ENCODE peak calls at places on chromosomes 2 and 18, in six cellular contexts. One of them, this sample, is unnamed.

GRCh38 chr2:132670104-132670960 is at the start of gene LYPD1:
- DNase-seq in foreskin fibroblast: peak
- DNase-seq in head of caudate nucleus: peak
- DNase-seq in stimulated activated CD8-positive, alpha-beta memory T cell treated with anti-CD3 and anti-CD28 coated beads, Interleukin-12 subunit alpha, Interleukin-12 subunit beta, amount 100 ng/mL, for 4 hours: no peak
- DNase-seq in NCI-H82: peak
- DNase-seq in GM10248: no peak
- DNase-seq in this sample: no peak

GRCh38 chr18:26566874-26567273 is 18.5 kb upstream of the KCTD1 start:
- DNase-seq in foreskin fibroblast: no peak
- DNase-seq in head of caudate nucleus: no peak
- DNase-seq in stimulated activated CD8-positive, alpha-beta memory T cell treated with anti-CD3 and anti-CD28 coated beads, Interleukin-12 subunit alpha, Interleukin-12 subunit beta, amount 100 ng/mL, for 4 hours: no peak
- DNase-seq in NCI-H82: no peak
- DNase-seq in GM10248: no peak
- DNase-seq in this sample: no peak

GRCh38 chr18:63292844-63293683 is 26.5 kb downstream of the BCL2 start:
- DNase-seq in foreskin fibroblast: no peak
- DNase-seq in head of caudate nucleus: no peak
- DNase-seq in stimulated activated CD8-positive, alpha-beta memory T cell treated with anti-CD3 and anti-CD28 coated beads, Interleukin-12 subunit alpha, Interleukin-12 subunit beta, amount 100 ng/mL, for 4 hours: no peak
- DNase-seq in NCI-H82: no peak
- DNase-seq in GM10248: peak
- DNase-seq in this sample: no peak

GRCh38 chr18:48342125-48342524 is 67.1 kb downstream of the ZBTB7C start:
- DNase-seq in foreskin fibroblast: no peak
- DNase-seq in head of caudate nucleus: peak
- DNase-seq in stimulated activated CD8-positive, alpha-beta memory T cell treated with anti-CD3 and anti-CD28 coated beads, Interleukin-12 subunit alpha, Interleukin-12 subunit beta, amount 100 ng/mL, for 4 hours: no peak
- DNase-seq in NCI-H82: no peak
- DNase-seq in GM10248: no peak
- DNase-seq in this sample: no peak

GRCh38 chr2:144596074-144596871 is 76.4 kb upstream of the ZEB2 start:
- DNase-seq in foreskin fibroblast: peak
- DNase-seq in head of caudate nucleus: peak
- DNase-seq in stimulated activated CD8-positive, alpha-beta memory T cell treated with anti-CD3 and anti-CD28 coated beads, Interleukin-12 subunit alpha, Interleukin-12 subunit beta, amount 100 ng/mL, for 4 hours: no peak
- DNase-seq in NCI-H82: no peak
- DNase-seq in GM10248: peak
- DNase-seq in this sample: peak

GRCh38 chr2:43174368-43175186 is 51.8 kb downstream of the ZFP36L2 start:
- DNase-seq in foreskin fibroblast: no peak
- DNase-seq in head of caudate nucleus: no peak
- DNase-seq in stimulated activated CD8-positive, alpha-beta memory T cell treated with anti-CD3 and anti-CD28 coated beads, Interleukin-12 subunit alpha, Interleukin-12 subunit beta, amount 100 ng/mL, for 4 hours: peak
- DNase-seq in NCI-H82: no peak
- DNase-seq in GM10248: peak
- DNase-seq in this sample: no peak

GRCh38 chr2:101442042-101442666 is 32.8 kb downstream of the RFX8 start:
- DNase-seq in foreskin fibroblast: peak
- DNase-seq in head of caudate nucleus: no peak
- DNase-seq in stimulated activated CD8-positive, alpha-beta memory T cell treated with anti-CD3 and anti-CD28 coated beads, Interleukin-12 subunit alpha, Interleukin-12 subunit beta, amount 100 ng/mL, for 4 hours: no peak
- DNase-seq in NCI-H82: no peak
- DNase-seq in GM10248: no peak
- DNase-seq in this sample: peak

GRCh38 chr2:238523158-238524110 is 96.7 kb downstream of the ASB1 start:
- DNase-seq in foreskin fibroblast: peak
- DNase-seq in head of caudate nucleus: no peak
- DNase-seq in stimulated activated CD8-positive, alpha-beta memory T cell treated with anti-CD3 and anti-CD28 coated beads, Interleukin-12 subunit alpha, Interleukin-12 subunit beta, amount 100 ng/mL, for 4 hours: no peak
- DNase-seq in NCI-H82: peak
- DNase-seq in GM10248: peak
- DNase-seq in this sample: no peak

GRCh38 chr2:145200307-145200706 is 680.4 kb upstream of the ZEB2 start:
- DNase-seq in foreskin fibroblast: no peak
- DNase-seq in head of caudate nucleus: peak
- DNase-seq in stimulated activated CD8-positive, alpha-beta memory T cell treated with anti-CD3 and anti-CD28 coated beads, Interleukin-12 subunit alpha, Interleukin-12 subunit beta, amount 100 ng/mL, for 4 hours: no peak
- DNase-seq in NCI-H82: no peak
- DNase-seq in GM10248: no peak
- DNase-seq in this sample: no peak

GRCh38 chr2:20985061-20985460 is 58.8 kb downstream of the APOB start:
- DNase-seq in foreskin fibroblast: no peak
- DNase-seq in head of caudate nucleus: no peak
- DNase-seq in stimulated activated CD8-positive, alpha-beta memory T cell treated with anti-CD3 and anti-CD28 coated beads, Interleukin-12 subunit alpha, Interleukin-12 subunit beta, amount 100 ng/mL, for 4 hours: no peak
- DNase-seq in NCI-H82: no peak
- DNase-seq in GM10248: no peak
- DNase-seq in this sample: no peak

GRCh38 chr18:31302991-31303390 is 15.0 kb upstream of the DSG1 start:
- DNase-seq in foreskin fibroblast: no peak
- DNase-seq in head of caudate nucleus: no peak
- DNase-seq in stimulated activated CD8-positive, alpha-beta memory T cell treated with anti-CD3 and anti-CD28 coated beads, Interleukin-12 subunit alpha, Interleukin-12 subunit beta, amount 100 ng/mL, for 4 hours: no peak
- DNase-seq in NCI-H82: no peak
- DNase-seq in GM10248: no peak
- DNase-seq in this sample: no peak

GRCh38 chr2:234954551-234954992 is 2.8 kb downstream of the SH3BP4 start:
- DNase-seq in foreskin fibroblast: peak
- DNase-seq in head of caudate nucleus: no peak
- DNase-seq in stimulated activated CD8-positive, alpha-beta memory T cell treated with anti-CD3 and anti-CD28 coated beads, Interleukin-12 subunit alpha, Interleukin-12 subunit beta, amount 100 ng/mL, for 4 hours: no peak
- DNase-seq in NCI-H82: no peak
- DNase-seq in GM10248: no peak
- DNase-seq in this sample: no peak

GRCh38 chr2:159797468-159798375 is at the start of gene CD302:
- DNase-seq in foreskin fibroblast: peak
- DNase-seq in head of caudate nucleus: peak
- DNase-seq in stimulated activated CD8-positive, alpha-beta memory T cell treated with anti-CD3 and anti-CD28 coated beads, Interleukin-12 subunit alpha, Interleukin-12 subunit beta, amount 100 ng/mL, for 4 hours: peak
- DNase-seq in NCI-H82: peak
- DNase-seq in GM10248: peak
- DNase-seq in this sample: peak

GRCh38 chr2:72145658-72146329 is 1.9 kb downstream of the CYP26B1 start:
- DNase-seq in foreskin fibroblast: peak
- DNase-seq in head of caudate nucleus: peak
- DNase-seq in stimulated activated CD8-positive, alpha-beta memory T cell treated with anti-CD3 and anti-CD28 coated beads, Interleukin-12 subunit alpha, Interleukin-12 subunit beta, amount 100 ng/mL, for 4 hours: no peak
- DNase-seq in NCI-H82: no peak
- DNase-seq in GM10248: no peak
- DNase-seq in this sample: no peak

GRCh38 chr2:143110759-143111428 is 18.3 kb upstream of the ARHGAP15 start:
- DNase-seq in foreskin fibroblast: peak
- DNase-seq in head of caudate nucleus: peak
- DNase-seq in stimulated activated CD8-positive, alpha-beta memory T cell treated with anti-CD3 and anti-CD28 coated beads, Interleukin-12 subunit alpha, Interleukin-12 subunit beta, amount 100 ng/mL, for 4 hours: peak
- DNase-seq in NCI-H82: peak
- DNase-seq in GM10248: peak
- DNase-seq in this sample: peak

GRCh38 chr18:28176933-28177827 is at the start of gene CDH2:
- DNase-seq in foreskin fibroblast: peak
- DNase-seq in head of caudate nucleus: peak
- DNase-seq in stimulated activated CD8-positive, alpha-beta memory T cell treated with anti-CD3 and anti-CD28 coated beads, Interleukin-12 subunit alpha, Interleukin-12 subunit beta, amount 100 ng/mL, for 4 hours: no peak
- DNase-seq in NCI-H82: peak
- DNase-seq in GM10248: peak
- DNase-seq in this sample: peak

GRCh38 chr2:217451634-217452033 is 551.2 kb downstream of the TNS1 start:
- DNase-seq in foreskin fibroblast: peak
- DNase-seq in head of caudate nucleus: no peak
- DNase-seq in stimulated activated CD8-positive, alpha-beta memory T cell treated with anti-CD3 and anti-CD28 coated beads, Interleukin-12 subunit alpha, Interleukin-12 subunit beta, amount 100 ng/mL, for 4 hours: no peak
- DNase-seq in NCI-H82: no peak
- DNase-seq in GM10248: no peak
- DNase-seq in this sample: peak

GRCh38 chr2:120703330-120703994 is 32.2 kb upstream of the GLI2 start:
- DNase-seq in foreskin fibroblast: peak
- DNase-seq in head of caudate nucleus: no peak
- DNase-seq in stimulated activated CD8-positive, alpha-beta memory T cell treated with anti-CD3 and anti-CD28 coated beads, Interleukin-12 subunit alpha, Interleukin-12 subunit beta, amount 100 ng/mL, for 4 hours: no peak
- DNase-seq in NCI-H82: no peak
- DNase-seq in GM10248: no peak
- DNase-seq in this sample: peak

GRCh38 chr2:218006741-218007140 is 3.9 kb upstream of the TNS1 start:
- DNase-seq in foreskin fibroblast: peak
- DNase-seq in head of caudate nucleus: no peak
- DNase-seq in stimulated activated CD8-positive, alpha-beta memory T cell treated with anti-CD3 and anti-CD28 coated beads, Interleukin-12 subunit alpha, Interleukin-12 subunit beta, amount 100 ng/mL, for 4 hours: no peak
- DNase-seq in NCI-H82: no peak
- DNase-seq in GM10248: no peak
- DNase-seq in this sample: no peak

GRCh38 chr2:29549069-29549380 is 372.4 kb downstream of the ALK start:
- DNase-seq in foreskin fibroblast: no peak
- DNase-seq in head of caudate nucleus: no peak
- DNase-seq in stimulated activated CD8-positive, alpha-beta memory T cell treated with anti-CD3 and anti-CD28 coated beads, Interleukin-12 subunit alpha, Interleukin-12 subunit beta, amount 100 ng/mL, for 4 hours: no peak
- DNase-seq in NCI-H82: no peak
- DNase-seq in GM10248: no peak
- DNase-seq in this sample: no peak

GRCh38 chr2:175309799-175310198 is 128.3 kb upstream of the ATP5MC3 start:
- DNase-seq in foreskin fibroblast: peak
- DNase-seq in head of caudate nucleus: peak
- DNase-seq in stimulated activated CD8-positive, alpha-beta memory T cell treated with anti-CD3 and anti-CD28 coated beads, Interleukin-12 subunit alpha, Interleukin-12 subunit beta, amount 100 ng/mL, for 4 hours: no peak
- DNase-seq in NCI-H82: peak
- DNase-seq in GM10248: peak
- DNase-seq in this sample: peak

GRCh38 chr2:63654959-63655358 is 66.2 kb downstream of the MDH1 start:
- DNase-seq in foreskin fibroblast: peak
- DNase-seq in head of caudate nucleus: no peak
- DNase-seq in stimulated activated CD8-positive, alpha-beta memory T cell treated with anti-CD3 and anti-CD28 coated beads, Interleukin-12 subunit alpha, Interleukin-12 subunit beta, amount 100 ng/mL, for 4 hours: no peak
- DNase-seq in NCI-H82: no peak
- DNase-seq in GM10248: peak
- DNase-seq in this sample: no peak